ENCODE peak calls at places on chromosome 20, in nine cellular contexts. S, R, H, E, L, B, Q, D and W are unnamed samples.

GRCh38 chr20:41287327-41287726 is 30.2 kb downstream of the ZHX3 start:
- DNase-seq in S (no peak), D (no peak), Q (no peak), E (no peak), H (no peak), R (peak), B (no peak), L (no peak), W (no peak)

GRCh38 chr20:370977-371754 is 9.4 kb upstream of the TRIB3 start:
- DNase-seq in S (no peak), B (no peak), D (no peak), Q (no peak), H (no peak), L (no peak), R (no peak), E (no peak), W (no peak)

GRCh38 chr20:24956001-24956761 is 7.1 kb downstream of the CST7 start:
- DNase-seq in Q (no peak), D (no peak), S (no peak), H (no peak), B (no peak), R (no peak), E (no peak), L (no peak), W (no peak)

GRCh38 chr20:3044336-3044965 is 1.0 kb downstream of the GNRH2 start:
- DNase-seq in R (no peak), Q (no peak), H (no peak), B (no peak), D (no peak), S (no peak), L (no peak), E (no peak), W (no peak)

GRCh38 chr20:53805895-53806384 is 212.3 kb upstream of the ZNF217 start:
- DNase-seq in S (no peak), B (no peak), E (no peak), D (no peak), R (peak), L (no peak), Q (no peak), H (no peak), W (no peak)

GRCh38 chr20:47854687-47855212 is 69.5 kb upstream of the SULF2 start:
- DNase-seq in B (peak), E (peak), H (no peak), Q (no peak), D (no peak), S (no peak), L (peak), R (peak), W (no peak)

GRCh38 chr20:13205402-13205801 is 15.7 kb upstream of the ISM1 start:
- DNase-seq in S (no peak), H (no peak), D (no peak), B (no peak), E (no peak), L (no peak), R (no peak), Q (no peak), W (no peak)

GRCh38 chr20:35257175-35257909 is 20.6 kb downstream of the MMP24OS start:
- DNase-seq in E (no peak), D (no peak), S (no peak), H (no peak), B (no peak), R (peak), Q (no peak), L (no peak), W (no peak)

GRCh38 chr20:7770578-7770977 is 169.7 kb downstream of the HAO1 start:
- DNase-seq in B (no peak), R (peak), Q (no peak), L (no peak), H (no peak), E (no peak), S (peak), D (no peak), W (no peak)

GRCh38 chr20:63057133-63058117 is 50.7 kb upstream of the BHLHE23 start:
- DNase-seq in R (peak), Q (no peak), H (no peak), B (no peak), S (no peak), E (no peak), L (no peak), D (no peak), W (no peak)

GRCh38 chr20:1888796-1889463 is 6.3 kb upstream of the SIRPA start:
- DNase-seq in D (no peak), Q (no peak), R (peak), B (no peak), S (no peak), H (no peak), E (no peak), L (no peak), W (no peak)

GRCh38 chr20:3560578-3560977 is 89.8 kb downstream of the ATRN start:
- DNase-seq in S (no peak), L (no peak), D (no peak), E (no peak), B (no peak), H (no peak), Q (no peak), R (peak), W (no peak)

GRCh38 chr20:35891375-35891774 is 62.9 kb downstream of the SCAND1 start:
- DNase-seq in Q (no peak), R (peak), D (no peak), L (no peak), H (no peak), E (no peak), B (no peak), S (no peak), W (no peak)

GRCh38 chr20:34546751-34547181 is 11.8 kb upstream of the MAP1LC3A start:
- DNase-seq in E (no peak), B (no peak), R (no peak), Q (no peak), S (peak), D (no peak), H (no peak), L (no peak), W (no peak)

GRCh38 chr20:51193066-51193772 is 170.3 kb upstream of the KCNG1 start:
- DNase-seq in L (no peak), H (no peak), B (no peak), S (no peak), Q (no peak), E (no peak), D (no peak), R (peak), W (no peak)

GRCh38 chr20:61355585-61355984 is 103.5 kb downstream of the CDH4 start:
- DNase-seq in D (no peak), L (no peak), E (no peak), R (no peak), H (no peak), S (no peak), Q (no peak), B (no peak), W (no peak)

GRCh38 chr20:4794846-4795245 is 73.1 kb downstream of the PRND start:
- DNase-seq in S (no peak), D (no peak), H (no peak), L (no peak), R (peak), E (no peak), B (no peak), Q (no peak), W (no peak)

GRCh38 chr20:53660947-53661381 is 67.3 kb upstream of the ZNF217 start:
- DNase-seq in S (no peak), R (peak), Q (no peak), L (peak), H (no peak), E (no peak), D (no peak), B (no peak), W (no peak)